ENCODE peak calls at places on chromosomes 2 and 18, in six cellular contexts. R is HCT116, P is GM23338, Y is PC-3, D is neural progenitor cell, I is hepatocyte. J is an unnamed sample.

GRCh38 chr2:112465373-112465772 is 16.6 kb upstream of the TTL start:
- DNase-seq in D (peak), P (peak), I (no peak), Y (peak), R (no peak), J (no peak)

GRCh38 chr2:131835621-131836091 is 308.0 kb downstream of the CCDC74A start:
- DNase-seq in I (no peak), R (no peak), D (no peak), Y (no peak), P (no peak), J (no peak)

GRCh38 chr2:234951386-234952269 is at the start of gene SH3BP4:
- DNase-seq in P (peak), Y (peak), D (peak), I (peak), R (no peak), J (no peak)

GRCh38 chr2:156156580-156156979 is 175.9 kb downstream of the NR4A2 start:
- DNase-seq in P (peak), Y (no peak), I (no peak), R (no peak), D (peak), J (no peak)

GRCh38 chr2:37201766-37202165 is 5.5 kb downstream of the CEBPZOS start:
- DNase-seq in R (no peak), I (no peak), P (no peak), Y (no peak), D (no peak), J (peak)

GRCh38 chr18:65587491-65587890 is 163.3 kb upstream of the CDH7 start:
- DNase-seq in D (no peak), R (no peak), I (no peak), P (no peak), Y (peak), J (no peak)

GRCh38 chr18:75199327-75199726 is 9.6 kb downstream of the PTGR3 start:
- DNase-seq in I (no peak), D (no peak), P (no peak), R (no peak), Y (no peak), J (no peak)

GRCh38 chr18:35497006-35497333 is 790 bp downstream of the INO80C start:
- DNase-seq in P (no peak), D (no peak), I (peak), R (no peak), Y (no peak), J (no peak)

GRCh38 chr2:240930096-240930630 is 24.0 kb downstream of the CROCC2 start:
- DNase-seq in P (no peak), Y (no peak), D (no peak), R (no peak), I (no peak), J (no peak)

GRCh38 chr18:6543330-6543908 is 128.7 kb upstream of the L3MBTL4 start:
- DNase-seq in R (no peak), P (peak), Y (peak), I (peak), D (peak), J (peak)

GRCh38 chr2:79011485-79011884 is 14.0 kb upstream of the REG3G start:
- DNase-seq in D (no peak), I (no peak), P (no peak), Y (no peak), R (no peak), J (peak)

GRCh38 chr18:7038330-7038846 is 79.2 kb downstream of the LAMA1 start:
- DNase-seq in D (peak), P (peak), Y (peak), I (peak), R (no peak), J (peak)

GRCh38 chr2:240719676-240720545 is 28.2 kb downstream of the AQP12A start:
- DNase-seq in Y (no peak), I (no peak), R (no peak), P (no peak), D (no peak), J (no peak)

GRCh38 chr2:171516793-171517192 is 5.5 kb upstream of the CYBRD1 start:
- DNase-seq in P (no peak), Y (no peak), D (no peak), R (no peak), I (no peak), J (no peak)

GRCh38 chr18:11572201-11572600 is 37.2 kb upstream of the SLC35G4 start:
- DNase-seq in P (no peak), D (no peak), Y (no peak), I (no peak), R (no peak), J (no peak)

GRCh38 chr2:191171708-191172355 is 21.0 kb upstream of the STAT4 start:
- DNase-seq in R (no peak), D (peak), P (peak), Y (peak), I (peak), J (no peak)

GRCh38 chr2:146927080-146927714 is 917.6 kb upstream of the ACVR2A start:
- DNase-seq in Y (peak), R (peak), P (peak), D (peak), I (peak), J (peak)

GRCh38 chr18:37566479-37567060 is 972 bp upstream of the CELF4 start:
- DNase-seq in D (peak), P (peak), I (no peak), Y (no peak), R (no peak), J (no peak)

GRCh38 chr18:61336766-61337165 is 3.5 kb downstream of the CDH20 start:
- DNase-seq in I (no peak), Y (no peak), R (no peak), P (no peak), D (no peak), J (no peak)

GRCh38 chr18:76390452-76391035 is 104.5 kb downstream of the ZNF516 start:
- DNase-seq in D (no peak), P (no peak), R (no peak), Y (no peak), I (no peak), J (no peak)
- TF ChIP-seq EZH2phosphoT487 in D (no peak), P (no peak), R (no peak), Y (no peak), I (no peak), J (no peak)

GRCh38 chr2:3598912-3599854 is 4.3 kb downstream of the COLEC11 start:
- DNase-seq in Y (no peak), R (no peak), P (no peak), I (no peak), D (no peak), J (no peak)
- TF ChIP-seq EZH2phosphoT487 in Y (no peak), R (no peak), P (no peak), I (no peak), D (no peak), J (no peak)

DNA sequence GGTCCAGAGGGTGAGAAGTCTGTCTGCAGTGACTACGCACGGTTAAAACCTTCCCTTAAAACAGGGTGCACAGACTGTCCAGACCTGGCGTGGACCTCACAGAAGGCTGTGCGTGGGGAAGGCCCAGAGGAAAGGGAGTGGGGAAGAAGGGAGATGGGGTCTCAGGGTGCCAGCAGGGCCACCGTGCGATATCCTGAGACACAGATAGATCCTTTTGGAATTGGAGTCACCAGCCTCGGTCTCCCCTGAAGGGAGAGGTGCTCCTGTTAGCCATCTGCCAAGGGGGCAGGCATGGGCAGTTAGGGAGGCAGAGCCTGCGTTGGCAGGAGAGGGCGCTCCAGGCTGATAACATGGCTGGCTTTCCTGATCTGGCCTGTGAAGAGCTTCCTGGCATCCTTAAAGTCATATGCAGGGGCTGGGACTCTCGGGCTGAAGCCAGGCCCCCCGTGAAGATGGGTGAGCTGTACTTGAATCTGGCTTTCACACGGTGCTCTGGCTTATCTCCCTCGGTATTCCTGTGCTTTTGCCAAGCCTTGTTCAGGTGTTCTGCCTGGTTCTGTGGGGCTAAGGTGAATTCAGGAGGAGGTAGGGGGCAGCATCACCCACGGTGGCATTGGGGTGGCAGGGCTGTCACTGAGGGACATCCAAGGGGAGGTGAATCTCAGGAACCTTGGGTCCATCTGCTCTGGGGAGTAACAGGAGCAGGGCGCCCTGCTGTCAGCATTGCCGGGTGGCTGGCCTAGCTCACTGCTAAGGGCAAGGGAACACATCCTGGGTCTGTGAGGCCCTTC is 107.2 kb upstream of the SMAD2 start:
- DNase-seq in P (peak), I (no peak), Y (no peak), R (peak), D (peak), J (no peak)
- TF ChIP-seq EZH2phosphoT487 in P (no peak), I (no peak), Y (no peak), R (no peak), D (no peak), J (no peak)

GRCh38 chr2:119429225-119430000 is 2.2 kb upstream of the TMEM37 start:
- DNase-seq in R (no peak), D (no peak), P (no peak), I (no peak), Y (no peak), J (no peak)
- TF ChIP-seq EZH2phosphoT487 in R (no peak), D (no peak), P (no peak), I (no peak), Y (no peak), J (no peak)

GRCh38 chr2:198452327-198452726 is 647.9 kb downstream of the PLCL1 start:
- DNase-seq in D (no peak), Y (no peak), I (no peak), P (no peak), R (no peak), J (peak)
- TF ChIP-seq EZH2phosphoT487 in D (no peak), Y (no peak), I (no peak), P (no peak), R (no peak), J (no peak)

GRCh38 chr2:238458641-238459040 is 31.9 kb downstream of the ASB1 start:
- DNase-seq in I (no peak), P (no peak), R (no peak), D (no peak), Y (no peak), J (no peak)
- TF ChIP-seq EZH2phosphoT487 in I (no peak), P (no peak), R (no peak), D (no peak), Y (no peak), J (no peak)